ENCODE peak calls at places on chromosomes 4 and X, in seven cellular contexts. One of them, this sample, is unnamed.

GRCh38 chr4:41339812-41340809 is 83.4 kb downstream of the UCHL1 start:
- DNase-seq in cardiac fibroblast: peak; percentile 60
- DNase-seq in CD8-positive, alpha-beta T cell: no peak
- DNase-seq in activated B cell treated with CpG ODN at 0.5 μM for 24 hours: no peak
- DNase-seq in astrocyte of the cerebellum: peak; percentile 57
- DNase-seq in PC-3: peak; percentile 52
- DNase-seq in RWPE1: no peak
- DNase-seq in this sample: no peak

GRCh38 chr4:7647932-7648812 is 213.4 kb upstream of the PSAPL1 start:
- DNase-seq in cardiac fibroblast: peak; percentile 44
- DNase-seq in CD8-positive, alpha-beta T cell: no peak
- DNase-seq in activated B cell treated with CpG ODN at 0.5 μM for 24 hours: no peak
- DNase-seq in astrocyte of the cerebellum: no peak
- DNase-seq in PC-3: peak; percentile 52
- DNase-seq in RWPE1: no peak
- DNase-seq in this sample: no peak

GRCh38 chr4:153169811-153170210 is 34.4 kb upstream of the TRIM2 start:
- DNase-seq in cardiac fibroblast: no peak
- DNase-seq in CD8-positive, alpha-beta T cell: no peak
- DNase-seq in activated B cell treated with CpG ODN at 0.5 μM for 24 hours: no peak
- DNase-seq in astrocyte of the cerebellum: no peak
- DNase-seq in PC-3: no peak
- DNase-seq in RWPE1: no peak
- DNase-seq in this sample: no peak

GRCh38 chrX:28649541-28649940 is 62.3 kb downstream of the IL1RAPL1 start:
- DNase-seq in cardiac fibroblast: no peak
- DNase-seq in CD8-positive, alpha-beta T cell: no peak
- DNase-seq in activated B cell treated with CpG ODN at 0.5 μM for 24 hours: no peak
- DNase-seq in astrocyte of the cerebellum: no peak
- DNase-seq in PC-3: peak; percentile 59
- DNase-seq in RWPE1: no peak
- DNase-seq in this sample: no peak

GRCh38 chr4:127505203-127505602 is 127.6 kb upstream of the INTU start:
- DNase-seq in cardiac fibroblast: peak; percentile 87
- DNase-seq in CD8-positive, alpha-beta T cell: no peak
- DNase-seq in activated B cell treated with CpG ODN at 0.5 μM for 24 hours: no peak
- DNase-seq in astrocyte of the cerebellum: peak; percentile 88
- DNase-seq in PC-3: no peak
- DNase-seq in RWPE1: no peak
- DNase-seq in this sample: no peak

GRCh38 chrX:72079607-72080006 is 52.1 kb downstream of the RTL5 start:
- DNase-seq in cardiac fibroblast: peak; percentile 20
- DNase-seq in CD8-positive, alpha-beta T cell: no peak
- DNase-seq in activated B cell treated with CpG ODN at 0.5 μM for 24 hours: no peak
- DNase-seq in astrocyte of the cerebellum: no peak
- DNase-seq in PC-3: no peak
- DNase-seq in RWPE1: no peak
- DNase-seq in this sample: no peak

GRCh38 chrX:30364229-30364628 is 55.0 kb upstream of the NR0B1 start:
- DNase-seq in cardiac fibroblast: no peak
- DNase-seq in CD8-positive, alpha-beta T cell: no peak
- DNase-seq in activated B cell treated with CpG ODN at 0.5 μM for 24 hours: no peak
- DNase-seq in astrocyte of the cerebellum: no peak
- DNase-seq in PC-3: no peak
- DNase-seq in RWPE1: no peak
- DNase-seq in this sample: no peak

GRCh38 chrX:10356979-10357378 is 200.2 kb downstream of the CLCN4 start:
- DNase-seq in cardiac fibroblast: no peak
- DNase-seq in CD8-positive, alpha-beta T cell: no peak
- DNase-seq in activated B cell treated with CpG ODN at 0.5 μM for 24 hours: no peak
- DNase-seq in astrocyte of the cerebellum: peak; percentile 28
- DNase-seq in PC-3: peak; percentile 86
- DNase-seq in RWPE1: peak; percentile 27
- DNase-seq in this sample: no peak

GRCh38 chr4:17785858-17786257 is 4.4 kb upstream of the FAM184B start:
- DNase-seq in cardiac fibroblast: no peak
- DNase-seq in CD8-positive, alpha-beta T cell: no peak
- DNase-seq in activated B cell treated with CpG ODN at 0.5 μM for 24 hours: no peak
- DNase-seq in astrocyte of the cerebellum: no peak
- DNase-seq in PC-3: no peak
- DNase-seq in RWPE1: no peak
- DNase-seq in this sample: no peak

GRCh38 chr4:32462944-32463343 is 1742.8 kb downstream of the PCDH7 start:
- DNase-seq in cardiac fibroblast: peak; percentile 57
- DNase-seq in CD8-positive, alpha-beta T cell: no peak
- DNase-seq in activated B cell treated with CpG ODN at 0.5 μM for 24 hours: no peak
- DNase-seq in astrocyte of the cerebellum: no peak
- DNase-seq in PC-3: peak; percentile 47
- DNase-seq in RWPE1: peak; percentile 2
- DNase-seq in this sample: no peak

GRCh38 chrX:41558531-41558930 is 111.4 kb downstream of the NYX start:
- DNase-seq in cardiac fibroblast: peak; percentile 45
- DNase-seq in CD8-positive, alpha-beta T cell: no peak
- DNase-seq in activated B cell treated with CpG ODN at 0.5 μM for 24 hours: no peak
- DNase-seq in astrocyte of the cerebellum: no peak
- DNase-seq in PC-3: peak; percentile 41
- DNase-seq in RWPE1: peak; percentile 1
- DNase-seq in this sample: no peak

GRCh38 chr4:186727977-186728519 is 4.4 kb upstream of the FAT1 start:
- DNase-seq in cardiac fibroblast: peak; percentile 36
- DNase-seq in CD8-positive, alpha-beta T cell: no peak
- DNase-seq in activated B cell treated with CpG ODN at 0.5 μM for 24 hours: no peak
- DNase-seq in astrocyte of the cerebellum: no peak
- DNase-seq in PC-3: peak; percentile 40
- DNase-seq in RWPE1: peak; percentile 26
- DNase-seq in this sample: no peak

GRCh38 chrX:42602566-42602965 is 175.4 kb downstream of the PPP1R2C start:
- DNase-seq in cardiac fibroblast: no peak
- DNase-seq in CD8-positive, alpha-beta T cell: no peak
- DNase-seq in activated B cell treated with CpG ODN at 0.5 μM for 24 hours: no peak
- DNase-seq in astrocyte of the cerebellum: no peak
- DNase-seq in PC-3: no peak
- DNase-seq in RWPE1: no peak
- DNase-seq in this sample: no peak

GRCh38 chrX:56803849-56804681 is 75.0 kb downstream of the NBDY start:
- DNase-seq in cardiac fibroblast: no peak
- DNase-seq in CD8-positive, alpha-beta T cell: no peak
- DNase-seq in activated B cell treated with CpG ODN at 0.5 μM for 24 hours: no peak
- DNase-seq in astrocyte of the cerebellum: no peak
- DNase-seq in PC-3: no peak
- DNase-seq in RWPE1: no peak
- DNase-seq in this sample: no peak

GRCh38 chr4:113945906-113946305 is 33.5 kb downstream of the ARSJ start:
- DNase-seq in cardiac fibroblast: no peak
- DNase-seq in CD8-positive, alpha-beta T cell: no peak
- DNase-seq in activated B cell treated with CpG ODN at 0.5 μM for 24 hours: no peak
- DNase-seq in astrocyte of the cerebellum: no peak
- DNase-seq in PC-3: peak; percentile 50
- DNase-seq in RWPE1: no peak
- DNase-seq in this sample: no peak

GRCh38 chr4:1260418-1261106 is 11.6 kb upstream of the CTBP1 start:
- DNase-seq in cardiac fibroblast: no peak
- DNase-seq in CD8-positive, alpha-beta T cell: no peak
- DNase-seq in activated B cell treated with CpG ODN at 0.5 μM for 24 hours: no peak
- DNase-seq in astrocyte of the cerebellum: no peak
- DNase-seq in PC-3: no peak
- DNase-seq in RWPE1: no peak
- DNase-seq in this sample: no peak

GRCh38 chrX:30653415-30654131 is at the start of gene GK:
- DNase-seq in cardiac fibroblast: no peak
- DNase-seq in CD8-positive, alpha-beta T cell: peak; percentile 12
- DNase-seq in activated B cell treated with CpG ODN at 0.5 μM for 24 hours: no peak
- DNase-seq in astrocyte of the cerebellum: no peak
- DNase-seq in PC-3: peak; percentile 23
- DNase-seq in RWPE1: no peak
- DNase-seq in this sample: no peak

GRCh38 chr4:140839888-140840790 is 84.0 kb upstream of the TBC1D9 start:
- DNase-seq in cardiac fibroblast: peak; percentile 6
- DNase-seq in CD8-positive, alpha-beta T cell: no peak
- DNase-seq in activated B cell treated with CpG ODN at 0.5 μM for 24 hours: no peak
- DNase-seq in astrocyte of the cerebellum: peak; percentile 3
- DNase-seq in PC-3: no peak
- DNase-seq in RWPE1: no peak
- DNase-seq in this sample: no peak

GRCh38 chrX:18733273-18733672 is 25.8 kb downstream of the PPEF1 start:
- DNase-seq in cardiac fibroblast: no peak
- DNase-seq in CD8-positive, alpha-beta T cell: no peak
- DNase-seq in activated B cell treated with CpG ODN at 0.5 μM for 24 hours: no peak
- DNase-seq in astrocyte of the cerebellum: no peak
- DNase-seq in PC-3: no peak
- DNase-seq in RWPE1: no peak
- DNase-seq in this sample: no peak

GRCh38 chr4:8506373-8507250 is 66.0 kb downstream of the TRMT44 start:
- DNase-seq in cardiac fibroblast: peak; percentile 77
- DNase-seq in CD8-positive, alpha-beta T cell: no peak
- DNase-seq in activated B cell treated with CpG ODN at 0.5 μM for 24 hours: no peak
- DNase-seq in astrocyte of the cerebellum: peak; percentile 41
- DNase-seq in PC-3: no peak
- DNase-seq in RWPE1: no peak
- DNase-seq in this sample: no peak

GRCh38 chrX:107731831-107732502 is 43.6 kb downstream of the TSC22D3 start:
- DNase-seq in cardiac fibroblast: peak; percentile 97
- DNase-seq in CD8-positive, alpha-beta T cell: no peak
- DNase-seq in activated B cell treated with CpG ODN at 0.5 μM for 24 hours: no peak
- DNase-seq in astrocyte of the cerebellum: peak; percentile 34
- DNase-seq in PC-3: peak; percentile 84
- DNase-seq in RWPE1: peak; percentile 60
- DNase-seq in this sample: no peak

GRCh38 chr4:174764105-174764729 is 64.8 kb downstream of the GLRA3 start:
- DNase-seq in cardiac fibroblast: peak; percentile 63
- DNase-seq in CD8-positive, alpha-beta T cell: no peak
- DNase-seq in activated B cell treated with CpG ODN at 0.5 μM for 24 hours: no peak
- DNase-seq in astrocyte of the cerebellum: peak; percentile 34
- DNase-seq in PC-3: peak; percentile 62
- DNase-seq in RWPE1: peak; percentile 15
- DNase-seq in this sample: no peak
- TF ChIP-seq CTCF in cardiac fibroblast: peak; percentile 57
- TF ChIP-seq CTCF in CD8-positive, alpha-beta T cell: peak; percentile 20
- TF ChIP-seq CTCF in activated B cell treated with CpG ODN at 0.5 μM for 24 hours: no peak
- TF ChIP-seq CTCF in astrocyte of the cerebellum: peak; percentile 43
- TF ChIP-seq CTCF in PC-3: peak; percentile 76
- TF ChIP-seq CTCF in RWPE1: peak; percentile 81
- TF ChIP-seq CTCF in this sample: peak; percentile 82

GRCh38 chr4:88804234-88804633 is 106.6 kb upstream of the NAP1L5 start:
- DNase-seq in cardiac fibroblast: no peak
- DNase-seq in CD8-positive, alpha-beta T cell: no peak
- DNase-seq in activated B cell treated with CpG ODN at 0.5 μM for 24 hours: no peak
- DNase-seq in astrocyte of the cerebellum: no peak
- DNase-seq in PC-3: no peak
- DNase-seq in RWPE1: no peak
- DNase-seq in this sample: no peak

GRCh38 chr4:88799900-88800299 is 102.3 kb upstream of the NAP1L5 start:
- DNase-seq in cardiac fibroblast: no peak
- DNase-seq in CD8-positive, alpha-beta T cell: no peak
- DNase-seq in activated B cell treated with CpG ODN at 0.5 μM for 24 hours: no peak
- DNase-seq in astrocyte of the cerebellum: no peak
- DNase-seq in PC-3: no peak
- DNase-seq in RWPE1: no peak
- DNase-seq in this sample: no peak

GRCh38 chr4:88802585-88803285 is 105.1 kb upstream of the NAP1L5 start:
- DNase-seq in cardiac fibroblast: no peak
- DNase-seq in CD8-positive, alpha-beta T cell: no peak
- DNase-seq in activated B cell treated with CpG ODN at 0.5 μM for 24 hours: no peak
- DNase-seq in astrocyte of the cerebellum: no peak
- DNase-seq in PC-3: no peak
- DNase-seq in RWPE1: no peak
- DNase-seq in this sample: no peak

GRCh38 chr4:88803600-88804096 is 106.0 kb upstream of the NAP1L5 start:
- DNase-seq in cardiac fibroblast: peak; percentile 91
- DNase-seq in CD8-positive, alpha-beta T cell: no peak
- DNase-seq in activated B cell treated with CpG ODN at 0.5 μM for 24 hours: no peak
- DNase-seq in astrocyte of the cerebellum: peak; percentile 79
- DNase-seq in PC-3: peak; percentile 93
- DNase-seq in RWPE1: peak; percentile 7
- DNase-seq in this sample: no peak

GRCh38 chr4:88802138-88802537 is 104.5 kb upstream of the NAP1L5 start:
- DNase-seq in cardiac fibroblast: no peak
- DNase-seq in CD8-positive, alpha-beta T cell: no peak
- DNase-seq in activated B cell treated with CpG ODN at 0.5 μM for 24 hours: no peak
- DNase-seq in astrocyte of the cerebellum: no peak
- DNase-seq in PC-3: no peak
- DNase-seq in RWPE1: no peak
- DNase-seq in this sample: no peak
- TF ChIP-seq CTCF in cardiac fibroblast: no peak
- TF ChIP-seq CTCF in CD8-positive, alpha-beta T cell: no peak
- TF ChIP-seq CTCF in activated B cell treated with CpG ODN at 0.5 μM for 24 hours: no peak
- TF ChIP-seq CTCF in astrocyte of the cerebellum: no peak
- TF ChIP-seq CTCF in PC-3: no peak
- TF ChIP-seq CTCF in RWPE1: no peak
- TF ChIP-seq CTCF in this sample: no peak

GRCh38 chrX:140038842-140039241 is 73.5 kb upstream of the CXorf66 start:
- DNase-seq in cardiac fibroblast: no peak
- DNase-seq in CD8-positive, alpha-beta T cell: no peak
- DNase-seq in activated B cell treated with CpG ODN at 0.5 μM for 24 hours: no peak
- DNase-seq in astrocyte of the cerebellum: no peak
- DNase-seq in PC-3: no peak
- DNase-seq in RWPE1: no peak
- DNase-seq in this sample: no peak

GRCh38 chrX:140040397-140040796 is 75.1 kb upstream of the CXorf66 start:
- DNase-seq in cardiac fibroblast: no peak
- DNase-seq in CD8-positive, alpha-beta T cell: no peak
- DNase-seq in activated B cell treated with CpG ODN at 0.5 μM for 24 hours: no peak
- DNase-seq in astrocyte of the cerebellum: no peak
- DNase-seq in PC-3: peak; percentile 86
- DNase-seq in RWPE1: peak; percentile 0
- DNase-seq in this sample: no peak

GRCh38 chrX:140034916-140035315 is 69.6 kb upstream of the CXorf66 start:
- DNase-seq in cardiac fibroblast: no peak
- DNase-seq in CD8-positive, alpha-beta T cell: no peak
- DNase-seq in activated B cell treated with CpG ODN at 0.5 μM for 24 hours: no peak
- DNase-seq in astrocyte of the cerebellum: no peak
- DNase-seq in PC-3: peak; percentile 33
- DNase-seq in RWPE1: peak; percentile 2
- DNase-seq in this sample: no peak
- TF ChIP-seq CTCF in cardiac fibroblast: no peak
- TF ChIP-seq CTCF in CD8-positive, alpha-beta T cell: no peak
- TF ChIP-seq CTCF in activated B cell treated with CpG ODN at 0.5 μM for 24 hours: no peak
- TF ChIP-seq CTCF in astrocyte of the cerebellum: peak; percentile 7
- TF ChIP-seq CTCF in PC-3: peak; percentile 66
- TF ChIP-seq CTCF in RWPE1: no peak
- TF ChIP-seq CTCF in this sample: peak; percentile 68

DNA sequence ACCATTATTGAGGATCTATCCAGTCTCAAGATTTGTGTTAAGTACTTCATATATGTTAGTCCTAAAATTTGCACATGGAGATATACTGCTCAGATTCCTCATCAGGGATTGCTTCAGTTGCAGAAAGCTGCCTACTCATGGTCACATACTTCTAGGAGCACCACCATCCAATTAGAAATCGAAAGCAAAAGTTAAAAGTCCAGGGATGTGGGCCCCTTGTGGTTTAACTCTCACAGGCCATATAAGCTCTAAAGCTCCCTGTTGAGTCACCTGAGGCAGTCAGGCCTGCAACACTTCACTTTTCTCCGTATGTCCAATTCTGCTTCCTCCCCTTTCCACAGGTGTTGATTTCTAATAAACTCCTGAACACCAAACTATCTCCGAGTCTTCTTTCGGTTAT is 84.2 kb downstream of the CNOT6L start:
- DNase-seq in cardiac fibroblast: peak; percentile 55
- DNase-seq in CD8-positive, alpha-beta T cell: peak; percentile 22
- DNase-seq in activated B cell treated with CpG ODN at 0.5 μM for 24 hours: no peak
- DNase-seq in astrocyte of the cerebellum: peak; percentile 38
- DNase-seq in PC-3: no peak
- DNase-seq in RWPE1: peak; percentile 55
- DNase-seq in this sample: no peak
- TF ChIP-seq CTCF in cardiac fibroblast: no peak
- TF ChIP-seq CTCF in CD8-positive, alpha-beta T cell: no peak
- TF ChIP-seq CTCF in activated B cell treated with CpG ODN at 0.5 μM for 24 hours: no peak
- TF ChIP-seq CTCF in astrocyte of the cerebellum: no peak
- TF ChIP-seq CTCF in PC-3: no peak
- TF ChIP-seq CTCF in RWPE1: no peak
- TF ChIP-seq CTCF in this sample: no peak

GRCh38 chr4:39638358-39639239 is at the start of gene SMIM14:
- DNase-seq in cardiac fibroblast: peak; percentile 99
- DNase-seq in CD8-positive, alpha-beta T cell: peak; percentile 90
- DNase-seq in activated B cell treated with CpG ODN at 0.5 μM for 24 hours: peak; percentile 92
- DNase-seq in astrocyte of the cerebellum: peak; percentile 93
- DNase-seq in PC-3: peak; percentile 96
- DNase-seq in RWPE1: peak; percentile 97
- DNase-seq in this sample: peak; percentile 96
- TF ChIP-seq CTCF in cardiac fibroblast: no peak
- TF ChIP-seq CTCF in CD8-positive, alpha-beta T cell: no peak
- TF ChIP-seq CTCF in activated B cell treated with CpG ODN at 0.5 μM for 24 hours: no peak
- TF ChIP-seq CTCF in astrocyte of the cerebellum: no peak
- TF ChIP-seq CTCF in PC-3: no peak
- TF ChIP-seq CTCF in RWPE1: no peak
- TF ChIP-seq CTCF in this sample: no peak

This sample was measured in progenitor cell of endocrine pancreas.